ENCODE peak calls at places on chromosomes 11 and 22, in four cellular contexts. E, Q, T and M are unnamed samples.

GRCh38 chr11:35234836-35235235 is 95.9 kb downstream of the CD44 start:
- DNase-seq in E (no peak), T (no peak), Q (peak), M (no peak)

GRCh38 chr11:80144932-80145612 is 704.2 kb upstream of the TENM4 start:
- DNase-seq in T (no peak), E (no peak), Q (no peak), M (no peak)

GRCh38 chr22:19717691-19718254 is 3.5 kb downstream of the SEPTIN5 start:
- DNase-seq in T (peak), E (no peak), Q (peak), M (peak)

GRCh38 chr22:49292909-49293308 is 534.8 kb downstream of the BRD1 start:
- DNase-seq in Q (no peak), E (no peak), T (peak), M (no peak)

GRCh38 chr11:63610604-63611394 is 3.4 kb downstream of the PLAAT3 start:
- DNase-seq in E (no peak), Q (no peak), T (peak), M (peak)

GRCh38 chr11:93054881-93055280 is 85.4 kb downstream of the MTNR1B start:
- DNase-seq in E (no peak), T (no peak), Q (peak), M (no peak)

GRCh38 chr11:75214411-75214821 is 26.2 kb upstream of the TPBGL start:
- DNase-seq in T (peak), E (peak), Q (peak), M (peak)

GRCh38 chr11:33930317-33931021 is 38.6 kb upstream of the LMO2 start:
- DNase-seq in T (no peak), E (no peak), Q (no peak), M (no peak)

GRCh38 chr22:27144345-27144744 is 487.0 kb downstream of the MIAT start:
- DNase-seq in E (no peak), Q (no peak), T (no peak), M (peak)

GRCh38 chr22:43891360-43892182 is at the start of gene PNPLA5:
- DNase-seq in Q (peak), E (no peak), T (peak), M (peak)

GRCh38 chr22:31829505-31829904 is 75.7 kb downstream of the DEPDC5 start:
- DNase-seq in E (no peak), T (no peak), Q (peak), M (no peak)

GRCh38 chr11:15163136-15163535 is 48.4 kb downstream of the INSC start:
- DNase-seq in Q (no peak), T (no peak), E (no peak), M (no peak)

GRCh38 chr11:110859998-110860397 is 147.8 kb upstream of the ARHGAP20 start:
- DNase-seq in T (no peak), E (no peak), Q (no peak), M (no peak)

GRCh38 chr11:17967661-17968060 is 45.2 kb downstream of the SERGEF start:
- DNase-seq in Q (no peak), T (no peak), E (no peak), M (no peak)
- H2BK120ac ChIP-seq in Q (no peak), T (no peak), E (no peak), M (no peak)

DNA sequence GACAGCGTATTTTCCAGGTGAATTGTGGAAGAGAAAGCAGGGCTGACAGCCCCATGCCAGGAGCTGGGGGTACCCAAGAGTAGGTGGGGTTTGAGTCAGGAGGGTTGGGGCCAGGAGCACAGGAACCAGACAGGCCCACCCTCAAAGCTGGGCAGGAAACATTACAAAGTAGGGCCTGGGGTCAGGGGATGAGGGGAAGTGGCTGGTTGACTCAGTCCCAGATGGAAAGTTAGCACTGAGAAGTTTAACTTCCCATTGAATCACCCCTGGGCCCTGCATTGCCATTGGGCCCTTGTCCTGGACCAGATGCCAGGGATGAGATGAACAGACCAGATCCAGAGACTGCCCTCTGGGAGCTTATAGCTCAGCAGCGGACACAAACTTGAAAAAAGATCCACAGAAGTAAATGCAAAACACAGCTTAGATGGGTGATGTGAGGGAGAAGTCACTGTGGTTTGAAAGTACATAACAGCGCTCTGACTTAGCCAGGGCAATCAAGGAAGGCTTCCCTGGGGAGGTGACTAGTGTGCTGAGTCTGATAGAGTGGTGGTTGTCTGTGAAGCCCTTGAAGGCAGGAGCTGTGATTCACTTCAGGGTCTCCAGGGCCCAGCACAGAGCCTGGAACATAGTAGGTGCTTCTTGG is 2.2 kb downstream of the MAFF start:
- DNase-seq in E (no peak), Q (peak), T (no peak), M (no peak)
- H3K4ac ChIP-seq in E (no peak), Q (peak), T (no peak), M (no peak)

GRCh38 chr22:28884754-28885375 is 1.5 kb downstream of the ZNRF3 start:
- DNase-seq in Q (no peak), E (no peak), T (no peak), M (peak)

GRCh38 chr22:28883657-28883916 is 215 bp downstream of the ZNRF3 start:
- DNase-seq in E (no peak), Q (no peak), T (no peak), M (no peak)

GRCh38 chr22:28882878-28883656 is at the start of gene ZNRF3:
- DNase-seq in T (peak), E (peak), Q (peak), M (peak)

GRCh38 chr22:28882545-28882877 is 861 bp upstream of the ZNRF3 start:
- DNase-seq in T (no peak), E (no peak), Q (no peak), M (no peak)

DNA sequence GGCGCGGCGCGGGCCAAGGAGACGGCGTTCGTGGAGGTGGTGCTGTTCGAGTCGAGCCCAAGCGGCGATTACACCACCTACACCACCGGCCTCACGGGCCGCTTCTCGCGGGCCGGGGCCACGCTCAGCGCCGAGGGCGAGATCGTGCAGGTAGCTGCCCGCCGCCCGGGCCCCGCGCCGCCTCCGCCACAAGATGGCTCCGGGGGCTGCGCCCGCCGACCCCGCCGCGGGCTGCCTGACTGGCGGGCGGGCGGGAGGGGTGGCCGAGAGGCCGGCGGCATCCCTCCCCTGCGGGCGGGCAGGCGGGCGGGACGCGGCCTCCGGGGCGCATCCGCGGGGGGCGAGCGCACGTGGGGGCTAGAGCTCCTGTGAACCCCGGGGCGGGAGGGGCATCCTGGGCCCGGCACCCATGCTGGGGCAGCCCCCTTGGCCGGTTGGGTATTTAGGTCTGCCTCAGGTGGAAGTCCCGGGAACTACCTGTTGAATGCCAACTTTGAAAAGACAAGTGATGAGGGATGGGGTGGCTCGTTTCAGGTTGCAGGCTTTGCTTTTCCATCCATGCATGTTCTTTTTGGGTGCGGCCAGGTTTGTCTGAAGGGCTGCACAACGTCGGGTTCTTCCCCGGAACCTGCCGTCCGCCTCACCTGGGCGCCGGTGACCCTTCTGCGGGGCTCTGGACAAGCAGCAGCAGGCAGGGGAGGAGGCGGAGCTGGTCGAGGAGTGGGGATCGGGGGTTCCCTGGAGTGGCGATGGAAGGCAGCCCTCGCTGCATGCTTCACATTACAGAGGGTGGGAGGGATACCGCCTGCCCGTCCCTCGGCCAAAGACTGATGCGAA is 763 bp downstream of the ZNRF3 start:
- DNase-seq in T (peak), Q (peak), E (peak), M (peak)
- H2BK120ac ChIP-seq in T (no peak), Q (no peak), E (no peak), M (peak)

GRCh38 chr11:10450451-10451398 is 4.3 kb upstream of the AMPD3 start:
- DNase-seq in Q (no peak), E (peak), T (peak), M (peak)
- H3K4ac ChIP-seq in Q (peak), E (no peak), T (no peak), M (no peak)